ENCODE peak calls at places on chromosomes 4 and X, in seven cellular contexts. A, O, K, U, D, F and Y are unnamed samples. For H3K9me3, the result is how much of the 10 kb centered on the place peaks cover.

GRCh38 chr4:165351359-165352130 is 24.1 kb downstream of the MSMO1 start:
- DNase-seq in A (no peak), O (no peak), K (no peak), U (no peak), D (no peak), F (no peak), Y (no peak)

GRCh38 chr4:181645489-181645888 is 597.7 kb upstream of the TENM3 start:
- DNase-seq in A (no peak), O (no peak), K (no peak), U (no peak), D (no peak), F (no peak), Y (no peak)

GRCh38 chrX:63686878-63687714 is 97.9 kb downstream of the ARHGEF9 start:
- DNase-seq in A (peak), O (peak), K (no peak), U (peak), D (peak), F (no peak), Y (no peak)

GRCh38 chr4:111630705-111631104 is 514.5 kb upstream of the FAM241A start:
- DNase-seq in A (no peak), O (no peak), K (no peak), U (no peak), D (peak), F (no peak), Y (no peak)

GRCh38 chrX:39469126-39469525 is 628.6 kb downstream of the BCOR start:
- DNase-seq in A (no peak), O (no peak), K (no peak), U (no peak), D (no peak), F (no peak), Y (no peak)

GRCh38 chr4:53510316-53510715 is 81.0 kb downstream of the LNX1 start:
- DNase-seq in A (no peak), O (no peak), K (no peak), U (no peak), D (peak), F (no peak), Y (no peak)

GRCh38 chr4:168735735-168736134 is 238.9 kb downstream of the PALLD start:
- DNase-seq in A (no peak), O (no peak), K (no peak), U (no peak), D (no peak), F (no peak), Y (no peak)

GRCh38 chrX:1151378-1152077 is 60.9 kb downstream of the CRLF2 start:
- DNase-seq in A (no peak), O (no peak), K (no peak), U (no peak), D (no peak), F (no peak), Y (no peak)

GRCh38 chrX:31717474-31717873 is 645.6 kb upstream of the FTHL17 start:
- DNase-seq in A (no peak), O (no peak), K (no peak), U (no peak), D (no peak), F (no peak), Y (no peak)

GRCh38 chr4:181478675-181479074 is 764.5 kb upstream of the TENM3 start:
- DNase-seq in A (no peak), O (no peak), K (no peak), U (no peak), D (no peak), F (no peak), Y (no peak)

GRCh38 chr4:81757706-81758105 is 286.0 kb upstream of the RASGEF1B start:
- DNase-seq in A (no peak), O (no peak), K (no peak), U (no peak), D (peak), F (no peak), Y (no peak)

GRCh38 chr4:4329496-4329895 is 39.4 kb downstream of the ZBTB49 start:
- DNase-seq in A (no peak), O (no peak), K (no peak), U (no peak), D (no peak), F (no peak), Y (no peak)

GRCh38 chrX:77668391-77669237 is 117.4 kb downstream of the ATRX start:
- DNase-seq in A (no peak), O (no peak), K (no peak), U (no peak), D (peak), F (no peak), Y (no peak)

GRCh38 chrX:14243823-14244222 is 214.1 kb upstream of the GEMIN8 start:
- DNase-seq in A (no peak), O (peak), K (no peak), U (no peak), D (no peak), F (no peak), Y (no peak)

GRCh38 chrX:16594490-16594889 is 55.5 kb upstream of the S100G start:
- DNase-seq in A (no peak), O (no peak), K (no peak), U (no peak), D (no peak), F (no peak), Y (no peak)

GRCh38 chr4:184475096-184475461 is 729 bp upstream of the IRF2 start:
- DNase-seq in A (no peak), O (no peak), K (peak), U (peak), D (peak), F (peak), Y (peak)

GRCh38 chr4:139735381-139736256 is 70.0 kb downstream of the MGST2 start:
- DNase-seq in A (no peak), O (peak), K (no peak), U (no peak), D (peak), F (no peak), Y (no peak)

GRCh38 chrX:151984328-151984727 is 9.9 kb upstream of the GABRE start:
- DNase-seq in A (no peak), O (no peak), K (no peak), U (peak), D (peak), F (no peak), Y (no peak)

GRCh38 chr4:164779811-164780216 is 25.9 kb downstream of the SMIM31 start:
- DNase-seq in A (no peak), O (peak), K (no peak), U (peak), D (peak), F (peak), Y (no peak)

GRCh38 chr4:121773873-121774272 is 8.9 kb upstream of the SMIM43 start:
- DNase-seq in A (no peak), O (no peak), K (no peak), U (no peak), D (no peak), F (no peak), Y (no peak)

GRCh38 chr4:25236971-25237370 is 3.1 kb downstream of the PI4K2B start:
- DNase-seq in A (no peak), O (no peak), K (no peak), U (no peak), D (peak), F (no peak), Y (no peak)

GRCh38 chr4:25234390-25235367 is 846 bp downstream of the PI4K2B start:
- DNase-seq in A (peak), O (peak), K (peak), U (peak), D (peak), F (peak), Y (peak)

GRCh38 chr4:25235401-25235800 is 1.6 kb downstream of the PI4K2B start:
- DNase-seq in A (no peak), O (no peak), K (no peak), U (no peak), D (no peak), F (no peak), Y (no peak)

GRCh38 chr4:25233194-25233593 is 639 bp upstream of the PI4K2B start:
- DNase-seq in A (no peak), O (no peak), K (no peak), U (no peak), D (no peak), F (no peak), Y (no peak)

DNA sequence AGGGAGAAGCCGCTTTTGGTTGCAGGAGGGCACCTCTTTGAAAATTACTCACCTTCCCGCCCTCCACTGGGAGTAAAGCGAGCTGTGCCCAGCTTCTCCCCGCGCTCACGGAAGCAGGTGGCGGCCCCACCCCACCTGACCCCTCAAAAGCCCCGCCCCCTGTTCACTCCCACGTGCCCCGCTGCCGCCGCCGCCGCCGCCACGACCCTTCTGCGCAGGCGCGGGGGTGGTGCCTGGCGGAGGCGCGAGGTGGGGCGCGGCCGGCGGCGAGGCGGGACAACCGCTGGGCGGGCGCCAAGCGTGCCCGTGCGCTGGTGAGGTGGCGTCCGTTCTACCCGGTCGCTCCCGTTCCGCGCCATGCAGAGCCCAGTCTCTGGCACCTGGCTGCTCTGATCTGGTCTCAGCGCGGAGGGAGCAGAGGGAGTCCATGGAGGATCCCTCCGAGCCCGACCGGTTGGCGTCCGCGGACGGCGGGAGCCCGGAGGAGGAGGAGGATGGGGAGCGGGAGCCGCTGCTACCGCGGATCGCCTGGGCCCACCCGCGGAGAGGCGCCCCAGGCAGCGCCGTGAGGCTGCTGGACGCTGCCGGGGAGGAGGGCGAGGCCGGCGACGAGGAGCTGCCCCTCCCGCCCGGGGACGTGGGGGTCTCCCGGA is at the start of gene PI4K2B:
- DNase-seq in A (peak), O (peak), K (peak), U (peak), D (peak), F (peak), Y (peak)
- H3K9me3 ChIP-seq in A (under half), O (under half), K (under half), U (under half), D (under half), F (under half), Y (under half)

GRCh38 chrX:74085642-74086236 is 218.2 kb upstream of the ZCCHC13 start:
- DNase-seq in A (no peak), O (no peak), K (no peak), U (no peak), D (no peak), F (no peak), Y (no peak)

GRCh38 chrX:74090049-74090448 is 213.9 kb upstream of the ZCCHC13 start:
- DNase-seq in A (no peak), O (no peak), K (no peak), U (no peak), D (no peak), F (no peak), Y (no peak)
- H3K9me3 ChIP-seq in A (under half), O (under half), K (under half), U (under half), D (under half), F (under half), Y (under half)

DNA sequence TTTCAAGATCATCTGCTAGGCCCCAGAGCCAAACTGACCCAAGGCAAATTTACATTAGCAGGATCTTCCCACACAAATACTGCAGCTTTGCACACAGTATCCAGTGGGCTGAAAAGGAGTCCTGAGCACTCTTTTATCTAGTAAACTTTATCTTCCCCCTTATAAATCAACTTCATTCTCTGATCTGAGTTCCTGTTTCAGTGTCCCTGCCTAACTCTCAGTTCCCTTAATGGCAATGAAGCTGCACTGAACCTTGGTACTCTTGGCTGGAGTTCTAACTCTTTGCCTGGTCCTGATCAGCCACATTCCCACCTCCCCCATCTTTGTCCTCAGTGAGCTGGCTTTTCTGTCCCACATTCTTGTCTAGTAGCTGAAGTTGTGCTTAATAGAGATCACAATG is 37.4 kb downstream of the EDA2R start:
- DNase-seq in A (no peak), O (no peak), K (no peak), U (no peak), D (no peak), F (no peak), Y (no peak)
- H3K9me3 ChIP-seq in A (under half), O (under half), K (under half), U (under half), D (under half), F (under half), Y (under half)

GRCh38 chrX:67353651-67354370 is 190.0 kb upstream of the AR start:
- DNase-seq in A (no peak), O (no peak), K (no peak), U (no peak), D (no peak), F (no peak), Y (no peak)
- H3K9me3 ChIP-seq in A (under half), O (under half), K (under half), U (under half), D (under half), F (under half), Y (under half)

GRCh38 chrX:155216179-155216939 is at the start of gene VBP1:
- DNase-seq in A (peak), O (peak), K (peak), U (peak), D (peak), F (peak), Y (peak)
- H3K9me3 ChIP-seq in A (under half), O (under half), K (under half), U (under half), D (under half), F (under half), Y (under half)

GRCh38 chr4:69818060-69818639 is 41.8 kb downstream of the SULT1E1 start:
- DNase-seq in A (no peak), O (no peak), K (no peak), U (no peak), D (no peak), F (no peak), Y (no peak)

DNA sequence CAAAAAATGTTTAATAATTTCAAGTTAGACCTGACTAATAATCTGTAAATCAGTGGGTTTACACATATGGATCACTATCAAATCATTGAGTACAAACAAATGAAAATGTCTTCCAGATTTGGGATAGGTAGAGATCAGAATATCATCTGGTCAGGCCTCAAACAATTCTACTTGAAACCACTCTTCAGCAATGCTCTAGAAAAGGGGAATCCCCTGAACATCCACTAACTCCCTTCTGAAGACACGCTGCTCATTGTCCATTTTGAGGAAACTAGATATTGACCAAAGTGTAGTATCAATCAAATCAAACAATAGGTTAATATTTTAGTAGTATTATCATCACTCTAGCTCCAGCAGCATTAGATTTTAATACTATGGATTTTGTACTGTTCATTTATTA is 46.3 kb downstream of the SULT1E1 start:
- DNase-seq in A (no peak), O (no peak), K (no peak), U (no peak), D (no peak), F (no peak), Y (no peak)
- H3K9me3 ChIP-seq in A (under half), O (under half), K (under half), U (under half), D (under half), F (under half), Y (under half)

GRCh38 chr4:190016369-190017289 is 10.4 kb downstream of the FRG2 start:
- DNase-seq in A (no peak), O (peak), K (no peak), U (no peak), D (no peak), F (no peak), Y (no peak)

GRCh38 chr4:190018201-190018920 is 8.7 kb downstream of the FRG2 start:
- DNase-seq in A (no peak), O (no peak), K (no peak), U (no peak), D (no peak), F (no peak), Y (no peak)

GRCh38 chr4:190015538-190016368 is 11.3 kb downstream of the FRG2 start:
- DNase-seq in A (no peak), O (peak), K (no peak), U (no peak), D (no peak), F (no peak), Y (no peak)

GRCh38 chr4:190019023-190019858 is 7.8 kb downstream of the FRG2 start:
- DNase-seq in A (no peak), O (peak), K (no peak), U (no peak), D (no peak), F (no peak), Y (no peak)

DNA sequence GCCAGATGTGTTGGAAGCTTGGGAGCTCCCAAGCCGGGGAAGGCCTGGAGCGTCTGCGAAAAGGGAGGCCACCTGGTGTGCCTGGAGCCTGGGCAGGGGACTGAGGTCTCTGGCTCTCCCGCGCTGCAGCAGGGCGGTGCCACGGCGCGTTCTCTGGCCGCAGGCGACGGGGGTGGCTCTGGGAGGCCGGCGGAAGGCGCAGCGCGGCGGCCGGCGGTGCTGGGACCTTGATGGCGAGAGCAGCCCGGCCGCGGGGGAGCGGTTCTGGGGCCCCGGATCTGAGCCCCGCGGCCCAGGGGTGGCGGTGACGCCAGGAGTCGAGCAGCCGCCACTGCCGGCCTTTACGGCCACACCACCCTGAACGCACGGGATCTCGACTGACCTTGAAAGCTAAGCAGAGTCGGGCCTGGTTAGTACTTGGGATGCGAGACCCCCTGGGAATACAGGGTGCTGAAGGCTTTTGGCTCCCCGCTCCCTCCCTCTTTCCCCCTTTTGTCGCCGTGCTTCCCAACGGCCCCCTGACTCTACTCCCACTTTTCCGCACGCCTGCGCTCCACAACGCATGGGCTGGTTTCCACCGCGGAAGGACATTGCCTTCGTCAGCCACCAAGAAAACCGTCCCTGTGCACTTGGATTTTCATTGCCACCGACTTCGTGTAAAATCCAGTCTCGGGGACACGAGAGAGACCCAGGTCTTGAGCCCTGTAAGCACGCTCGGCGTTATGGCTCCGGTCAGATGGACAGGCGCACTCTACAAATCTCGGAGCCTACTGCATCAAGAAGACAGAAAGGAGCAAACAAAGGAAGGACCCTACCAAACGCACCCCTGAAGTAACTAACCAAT is 9.5 kb downstream of the FRG2 start:
- DNase-seq in A (no peak), O (peak), K (no peak), U (no peak), D (no peak), F (no peak), Y (no peak)
- H3K9me3 ChIP-seq in A (under half), O (under half), K (under half), U (under half), D (under half), F (under half), Y (under half)

DNA sequence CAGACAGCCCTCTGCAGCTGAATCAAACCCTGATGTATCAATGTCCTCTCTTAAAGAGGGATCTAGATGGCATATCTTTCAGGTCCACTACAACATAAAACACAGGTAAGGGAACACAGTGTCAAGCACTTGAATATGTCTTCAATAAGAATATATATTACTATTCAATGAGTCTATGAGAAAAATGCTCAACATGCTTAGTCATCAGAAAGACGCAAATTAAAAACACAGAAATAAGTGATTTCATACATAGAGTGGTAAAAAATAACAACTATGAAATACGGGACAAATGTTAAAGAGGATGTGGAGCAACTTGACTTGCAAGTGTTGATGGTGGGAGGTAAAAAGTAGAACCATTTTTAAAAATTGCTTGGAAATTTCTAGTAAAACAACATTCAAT is 544.6 kb upstream of the HS3ST1 start:
- DNase-seq in A (no peak), O (no peak), K (no peak), U (no peak), D (no peak), F (no peak), Y (no peak)
- H3K9me3 ChIP-seq in A (under half), O (under half), K (under half), U (under half), D (under half), F (under half), Y (under half)

DNA sequence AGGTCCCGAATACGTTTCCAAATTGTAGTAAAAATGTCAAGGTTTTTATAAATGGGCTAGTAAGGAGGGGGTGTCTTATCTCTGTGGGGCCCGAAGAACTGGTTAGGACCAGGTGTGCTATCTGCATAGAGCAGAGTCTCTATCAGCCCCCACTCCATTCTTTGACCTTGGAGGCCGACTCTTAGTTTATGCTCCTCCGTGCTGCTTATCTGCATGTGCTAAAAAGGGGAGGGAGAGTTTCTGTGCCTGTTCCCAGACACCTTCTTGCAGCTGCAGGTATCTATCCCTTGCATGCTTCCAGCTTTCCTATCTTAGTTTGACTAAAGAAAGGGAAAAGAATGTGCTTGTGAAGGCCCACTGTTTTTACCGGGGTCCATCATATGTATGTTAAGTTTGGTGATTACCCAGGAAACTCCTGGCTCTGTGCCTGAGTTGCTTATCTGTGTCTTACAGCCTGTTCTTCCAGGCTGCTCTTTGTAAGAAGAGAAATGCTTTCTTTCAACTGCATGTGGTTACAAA is 28.6 kb upstream of the NAF1 start:
- DNase-seq in A (no peak), O (no peak), K (no peak), U (no peak), D (peak), F (no peak), Y (no peak)
- H3K9me3 ChIP-seq in A (under half), O (under half), K (under half), U (under half), D (under half), F (under half), Y (under half)

GRCh38 chr4:473575-474457 is 25.1 kb downstream of the ZNF721 start:
- DNase-seq in A (peak), O (peak), K (peak), U (peak), D (peak), F (peak), Y (peak)
- H3K9me3 ChIP-seq in A (under half), O (under half), K (under half), U (under half), D (under half), F (under half), Y (under half)